ENCODE peak calls at places on chromosome 21, in seven cellular contexts. A, H, L, M, X, Q and R are unnamed samples.

GRCh38 chr21:31220567-31220966 is 123.5 kb downstream of the TIAM1 start:
- DNase-seq in H (no peak), A (no peak), X (no peak), M (no peak), L (no peak), Q (peak), R (no peak)

GRCh38 chr21:17746920-17747319 is 72.2 kb downstream of the C21orf91 start:
- DNase-seq in A (no peak), H (no peak), L (no peak), X (no peak), Q (no peak), M (no peak), R (no peak)

GRCh38 chr21:41188476-41189146 is 20.7 kb downstream of the BACE2 start:
- DNase-seq in X (no peak), M (no peak), L (no peak), H (no peak), Q (peak), A (no peak), R (no peak)

GRCh38 chr21:14453339-14453738 is 70.4 kb upstream of the HSPA13 start:
- DNase-seq in A (no peak), H (no peak), X (no peak), L (no peak), M (no peak), Q (no peak), R (no peak)

GRCh38 chr21:32334980-32335471 is 36.4 kb downstream of the MRAP start:
- DNase-seq in A (no peak), Q (peak), M (peak), H (no peak), L (no peak), X (no peak), R (no peak)

GRCh38 chr21:36349315-36349714 is 29.3 kb downstream of the MORC3 start:
- DNase-seq in L (no peak), X (no peak), Q (no peak), M (no peak), H (no peak), A (no peak), R (no peak)

GRCh38 chr21:35367558-35367957 is 318.5 kb upstream of the RUNX1 start:
- DNase-seq in H (peak), M (no peak), Q (no peak), L (no peak), A (no peak), X (no peak), R (no peak)

GRCh38 chr21:31184462-31184861 is 146.2 kb upstream of the KRTAP19-8 start:
- DNase-seq in A (no peak), X (no peak), Q (no peak), H (no peak), M (no peak), L (peak), R (peak)

GRCh38 chr21:38349111-38349746 is 92.4 kb downstream of the KCNJ15 start:
- DNase-seq in H (no peak), L (no peak), M (no peak), A (no peak), X (no peak), Q (no peak), R (no peak)

GRCh38 chr21:35172231-35172630 is 123.1 kb upstream of the RUNX1 start:
- DNase-seq in Q (no peak), A (no peak), H (no peak), M (no peak), X (no peak), L (no peak), R (no peak)

GRCh38 chr21:25624511-25624910 is 14.5 kb upstream of the JAM2 start:
- DNase-seq in H (no peak), X (no peak), M (no peak), A (no peak), Q (no peak), L (no peak), R (no peak)

GRCh38 chr21:41894922-41895557 is 15.9 kb upstream of the PRDM15 start:
- DNase-seq in Q (peak), L (no peak), X (peak), A (no peak), M (no peak), H (no peak), R (no peak)

GRCh38 chr21:31943586-31943985 is 70.8 kb downstream of the HUNK start:
- DNase-seq in Q (no peak), X (no peak), A (no peak), M (no peak), L (no peak), H (no peak), R (no peak)

GRCh38 chr21:25999935-26000582 is 170.5 kb downstream of the APP start:
- DNase-seq in X (no peak), A (peak), Q (no peak), H (peak), L (peak), M (no peak), R (peak)

GRCh38 chr21:31730687-31731111 is 1.2 kb downstream of the SCAF4 start:
- DNase-seq in A (peak), Q (no peak), X (no peak), H (no peak), L (no peak), M (peak), R (no peak)

GRCh38 chr21:41759214-41759840 is 7.5 kb downstream of the RIPK4 start:
- DNase-seq in H (no peak), Q (no peak), L (no peak), A (no peak), M (no peak), X (no peak), R (no peak)

GRCh38 chr21:35127851-35128250 is 78.7 kb upstream of the RUNX1 start:
- DNase-seq in A (no peak), L (no peak), M (no peak), Q (peak), H (no peak), X (no peak), R (no peak)

GRCh38 chr21:28104346-28104745 is 888.3 kb downstream of the LTN1 start:
- DNase-seq in X (no peak), H (no peak), M (no peak), Q (peak), L (no peak), A (no peak), R (no peak)

GRCh38 chr21:39649526-39649925 is 36.8 kb downstream of the B3GALT5 start:
- DNase-seq in M (no peak), X (no peak), H (no peak), L (no peak), A (no peak), Q (no peak), R (no peak)

GRCh38 chr21:25963186-25963585 is 207.4 kb downstream of the APP start:
- DNase-seq in L (no peak), Q (no peak), M (no peak), A (no peak), X (no peak), H (peak), R (no peak)

GRCh38 chr21:22120616-22121266 is 1122.5 kb downstream of the NCAM2 start:
- DNase-seq in Q (no peak), M (no peak), A (no peak), X (no peak), L (no peak), H (no peak), R (no peak)

GRCh38 chr21:38474124-38474523 is 24.2 kb downstream of the ERG start:
- DNase-seq in Q (no peak), M (no peak), H (no peak), X (no peak), A (no peak), L (no peak), R (no peak)

GRCh38 chr21:27083144-27083543 is 116.3 kb upstream of the ADAMTS5 start:
- DNase-seq in M (no peak), X (no peak), H (no peak), L (no peak), A (no peak), Q (no peak), R (no peak)

GRCh38 chr21:20639026-20639425 is 359.2 kb upstream of the NCAM2 start:
- DNase-seq in Q (no peak), X (no peak), L (no peak), A (no peak), M (no peak), H (no peak), R (no peak)

GRCh38 chr21:39633770-39634181 is 21.0 kb downstream of the B3GALT5 start:
- DNase-seq in X (peak), L (no peak), A (no peak), M (no peak), H (no peak), Q (peak), R (no peak)

GRCh38 chr21:17467392-17467791 is 45.5 kb upstream of the CXADR start:
- DNase-seq in Q (no peak), H (no peak), L (no peak), X (no peak), M (no peak), A (no peak), R (no peak)

GRCh38 chr21:35932232-35932911 is 128.0 kb downstream of the SETD4 start:
- DNase-seq in H (no peak), A (no peak), X (peak), M (no peak), L (no peak), Q (peak), R (no peak)

GRCh38 chr21:27555996-27556395 is 589.1 kb upstream of the ADAMTS5 start:
- DNase-seq in H (no peak), A (no peak), Q (peak), M (no peak), X (no peak), L (no peak), R (no peak)

GRCh38 chr21:34992180-34992579 is 56.9 kb downstream of the RUNX1 start:
- DNase-seq in H (no peak), M (no peak), Q (no peak), X (no peak), A (no peak), L (no peak), R (no peak)

GRCh38 chr21:31877558-31877957 is 4.7 kb downstream of the HUNK start:
- DNase-seq in X (no peak), M (no peak), H (no peak), A (no peak), L (no peak), Q (no peak), R (no peak)

GRCh38 chr21:37580690-37581089 is 214.1 kb downstream of the DYRK1A start:
- DNase-seq in M (no peak), A (no peak), H (no peak), L (no peak), X (no peak), Q (no peak), R (no peak)

GRCh38 chr21:35201799-35202198 is 152.7 kb upstream of the RUNX1 start:
- DNase-seq in Q (no peak), M (no peak), L (no peak), X (no peak), H (no peak), A (no peak), R (no peak)

GRCh38 chr21:38140192-38140905 is 116.4 kb upstream of the KCNJ15 start:
- DNase-seq in M (no peak), Q (peak), A (no peak), H (no peak), X (no peak), L (no peak), R (peak)

GRCh38 chr21:37450385-37451044 is 83.9 kb downstream of the DYRK1A start:
- DNase-seq in M (no peak), H (no peak), A (no peak), X (no peak), Q (peak), L (no peak), R (no peak)

GRCh38 chr21:45820171-45821091 is 161.1 kb upstream of the COL6A1 start:
- DNase-seq in Q (peak), L (peak), A (peak), X (peak), H (peak), M (peak), R (peak)
- TF ChIP-seq CTCF in Q (peak), L (peak), A (peak), X (peak), H (peak), M (peak), R (peak)

GRCh38 chr21:16455978-16456377 is 726.2 kb downstream of the USP25 start:
- DNase-seq in A (no peak), X (no peak), M (peak), Q (peak), H (no peak), L (no peak), R (no peak)

GRCh38 chr21:16457498-16457897 is 727.7 kb downstream of the USP25 start:
- DNase-seq in M (no peak), L (no peak), A (no peak), H (no peak), X (no peak), Q (no peak), R (no peak)

GRCh38 chr21:16455526-16455925 is 725.7 kb downstream of the USP25 start:
- DNase-seq in A (no peak), M (no peak), Q (no peak), H (no peak), X (no peak), L (no peak), R (no peak)

DNA sequence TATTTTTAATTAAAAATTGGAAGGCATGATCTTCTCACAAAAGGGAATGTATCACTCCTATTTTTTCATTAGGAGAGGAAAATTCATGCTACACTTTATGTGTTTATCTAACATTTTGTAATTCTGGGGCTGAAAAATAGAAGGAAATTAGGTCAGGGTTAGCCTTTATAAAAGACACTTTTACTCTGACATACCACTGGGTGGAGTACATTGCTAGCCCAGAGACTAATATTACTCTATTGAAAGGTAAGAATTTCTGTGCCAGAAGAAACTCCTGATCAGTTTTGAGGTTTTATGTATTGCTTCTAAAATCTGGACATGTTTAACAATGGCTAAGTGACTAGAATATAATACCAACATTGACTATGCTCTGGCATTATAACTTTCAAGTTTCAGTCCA is 724.6 kb downstream of the USP25 start:
- DNase-seq in X (no peak), L (no peak), H (no peak), M (no peak), Q (peak), A (no peak), R (no peak)
- TF ChIP-seq CTCF in X (peak), L (no peak), H (no peak), M (no peak), Q (peak), A (no peak), R (no peak)

GRCh38 chr21:44038063-44038462 is 26.0 kb downstream of the TRAPPC10 start:
- DNase-seq in A (no peak), Q (no peak), X (no peak), L (no peak), H (no peak), M (no peak), R (no peak)

GRCh38 chr21:44029460-44030087 is 17.5 kb downstream of the TRAPPC10 start:
- DNase-seq in M (no peak), X (no peak), L (no peak), H (no peak), Q (no peak), A (no peak), R (no peak)

GRCh38 chr21:44039828-44040227 is 27.7 kb downstream of the TRAPPC10 start:
- DNase-seq in X (no peak), Q (no peak), H (no peak), M (no peak), A (no peak), L (no peak), R (no peak)

GRCh38 chr21:44035244-44035643 is 23.1 kb downstream of the TRAPPC10 start:
- DNase-seq in M (no peak), L (no peak), H (no peak), X (no peak), A (no peak), Q (no peak), R (no peak)
- TF ChIP-seq CTCF in M (no peak), L (no peak), H (no peak), X (no peak), A (no peak), Q (no peak), R (no peak)

GRCh38 chr21:29338256-29338655 is 39.5 kb downstream of the BACH1 start:
- DNase-seq in M (no peak), L (no peak), Q (no peak), A (no peak), H (no peak), X (no peak), R (no peak)

GRCh38 chr21:29343517-29343916 is 44.8 kb downstream of the BACH1 start:
- DNase-seq in X (peak), A (no peak), Q (peak), L (no peak), H (no peak), M (no peak), R (no peak)

GRCh38 chr21:29340228-29340627 is 41.5 kb downstream of the BACH1 start:
- DNase-seq in H (no peak), X (no peak), L (no peak), Q (no peak), M (no peak), A (no peak), R (no peak)

GRCh38 chr21:29346281-29346680 is 47.6 kb downstream of the BACH1 start:
- DNase-seq in H (no peak), A (no peak), X (no peak), L (no peak), Q (no peak), M (no peak), R (no peak)

GRCh38 chr21:29342394-29342957 is 43.8 kb downstream of the BACH1 start:
- DNase-seq in L (no peak), Q (peak), M (peak), H (no peak), A (peak), X (peak), R (peak)
- TF ChIP-seq CTCF in L (no peak), Q (peak), M (no peak), H (no peak), A (no peak), X (peak), R (no peak)

DNA sequence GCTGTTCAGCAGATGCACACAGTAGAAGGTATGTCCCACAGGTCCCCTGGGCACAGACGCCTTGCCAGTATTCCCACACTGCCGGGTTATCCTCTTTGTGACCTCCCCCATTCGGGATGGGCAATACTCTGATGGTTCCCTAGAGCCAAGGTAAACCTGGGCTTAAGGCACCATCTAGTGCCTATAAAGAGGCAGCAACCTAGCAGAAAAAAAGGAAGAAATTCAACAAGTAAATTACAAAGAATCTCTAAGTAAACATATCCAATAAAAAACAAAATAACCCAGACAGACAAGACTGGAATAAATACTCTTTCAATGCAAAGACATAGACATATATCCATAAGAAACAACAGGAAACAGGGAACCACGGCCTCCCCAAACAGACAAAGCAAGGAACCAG is 39.4 kb downstream of the HSF2BP start:
- DNase-seq in A (no peak), X (no peak), M (no peak), H (no peak), Q (no peak), L (no peak), R (no peak)
- TF ChIP-seq CTCF in A (no peak), X (peak), M (no peak), H (peak), Q (peak), L (no peak), R (peak)

GRCh38 chr21:46347791-46348381 is 23.9 kb downstream of the PCNT start:
- DNase-seq in X (no peak), A (no peak), H (no peak), M (no peak), L (no peak), Q (no peak), R (no peak)
- TF ChIP-seq CTCF in X (no peak), A (no peak), H (no peak), M (no peak), L (no peak), Q (no peak), R (no peak)